ENCODE peak calls at places on chromosomes 11 and 22, in four cellular contexts. Z is NB4, N is uterus, Q is astrocyte of the spinal cord. W is an unnamed sample.

GRCh38 chr11:12090061-12090572 is 20.3 kb upstream of the MICAL2 start:
- DNase-seq in Z (peak; percentile 74), N (no peak), Q (no peak), W (peak; percentile 78)

GRCh38 chr22:46063861-46064235 is 86.5 kb upstream of the PPARA start:
- DNase-seq in Z (no peak), N (peak; percentile 24), Q (no peak), W (peak; percentile 67)

GRCh38 chr11:66670816-66671215 is 6.9 kb downstream of the RBM4B start:
- DNase-seq in Z (no peak), N (no peak), Q (no peak), W (no peak)

GRCh38 chr22:45210577-45211431 is 29.9 kb downstream of the KIAA0930 start:
- DNase-seq in Z (no peak), N (no peak), Q (no peak), W (peak; percentile 89)

GRCh38 chr22:39343259-39344045 is 6.3 kb upstream of the SYNGR1 start:
- DNase-seq in Z (peak; percentile 82), N (peak; percentile 42), Q (peak; percentile 55), W (peak; percentile 45)

GRCh38 chr22:21940521-21940920 is 12.1 kb downstream of the PPM1F start:
- DNase-seq in Z (peak; percentile 78), N (no peak), Q (no peak), W (no peak)

GRCh38 chr11:24965780-24966179 is 468.9 kb downstream of the LUZP2 start:
- DNase-seq in Z (no peak), N (no peak), Q (peak; percentile 5), W (no peak)

GRCh38 chr11:122202161-122202950 is 86.3 kb upstream of the BLID start:
- DNase-seq in Z (no peak), N (peak; percentile 30), Q (peak; percentile 90), W (peak; percentile 93)

GRCh38 chr11:36399236-36399635 is 103.1 kb downstream of the PRR5L start:
- DNase-seq in Z (no peak), N (no peak), Q (no peak), W (no peak)

GRCh38 chr11:96001037-96001436 is 77.1 kb upstream of the MTMR2 start:
- DNase-seq in Z (no peak), N (peak; percentile 81), Q (peak; percentile 67), W (peak; percentile 96)

GRCh38 chr22:27747396-27748256 is 53.9 kb downstream of the MN1 start:
- DNase-seq in Z (peak; percentile 31), N (no peak), Q (no peak), W (peak; percentile 31)

GRCh38 chr11:19802773-19803293 is 90.2 kb downstream of the NAV2 start:
- DNase-seq in Z (no peak), N (no peak), Q (no peak), W (no peak)

GRCh38 chr11:56750190-56750589 is 1.7 kb upstream of the OR9G4 start:
- DNase-seq in Z (peak; percentile 34), N (no peak), Q (no peak), W (no peak)

GRCh38 chr11:16883179-16883578 is 131.0 kb downstream of the PLEKHA7 start:
- DNase-seq in Z (peak; percentile 13), N (no peak), Q (no peak), W (no peak)

GRCh38 chr22:21902296-21903087 is 35.0 kb upstream of the MAPK1 start:
- DNase-seq in Z (peak; percentile 44), N (no peak), Q (no peak), W (no peak)

GRCh38 chr11:69644071-69644961 is 3.4 kb downstream of the CCND1 start:
- DNase-seq in Z (no peak), N (peak; percentile 65), Q (peak; percentile 96), W (peak; percentile 87)

GRCh38 chr11:65089621-65090020 is 5.6 kb downstream of the ZFPL1 start:
- DNase-seq in Z (no peak), N (no peak), Q (no peak), W (no peak)

GRCh38 chr22:28448625-28449024 is 231.0 kb downstream of the TTC28 start:
- DNase-seq in Z (no peak), N (no peak), Q (no peak), W (no peak)

GRCh38 chr11:68978626-68978930 is 2.2 kb downstream of the MRGPRD start:
- DNase-seq in Z (no peak), N (no peak), Q (no peak), W (no peak)

GRCh38 chr11:110720646-110721283 is 8.5 kb upstream of the ARHGAP20 start:
- DNase-seq in Z (no peak), N (no peak), Q (no peak), W (peak; percentile 65)

GRCh38 chr22:40387758-40388157 is 17.4 kb downstream of the SGSM3 start:
- DNase-seq in Z (no peak), N (no peak), Q (no peak), W (no peak)

GRCh38 chr11:15800121-15800800 is 556.1 kb downstream of the SOX6 start:
- DNase-seq in Z (peak; percentile 54), N (no peak), Q (peak; percentile 94), W (peak; percentile 71)

GRCh38 chr11:21144556-21144955 is 475.2 kb downstream of the NELL1 start:
- DNase-seq in Z (no peak), N (no peak), Q (no peak), W (no peak)

GRCh38 chr11:2976289-2977063 is 15.7 kb downstream of the NAP1L4 start:
- DNase-seq in Z (peak; percentile 28), N (no peak), Q (no peak), W (no peak)

GRCh38 chr11:103736986-103737622 is 299.3 kb upstream of the DDI1 start:
- DNase-seq in Z (no peak), N (no peak), Q (no peak), W (no peak)

GRCh38 chr11:134339756-134340155 is 8.0 kb downstream of the GLB1L2 start:
- DNase-seq in Z (no peak), N (no peak), Q (no peak), W (no peak)

GRCh38 chr11:14189874-14190273 is 169.1 kb downstream of the RRAS2 start:
- DNase-seq in Z (peak; percentile 80), N (peak; percentile 50), Q (no peak), W (peak; percentile 56)

GRCh38 chr11:6596237-6596877 is 7.1 kb downstream of the RRP8 start:
- DNase-seq in Z (no peak), N (no peak), Q (no peak), W (no peak)

GRCh38 chr11:11500744-11501487 is 120.9 kb downstream of the GALNT18 start:
- DNase-seq in Z (no peak), N (no peak), Q (no peak), W (no peak)

GRCh38 chr22:45064313-45065268 is 54.8 kb upstream of the PHF21B start:
- DNase-seq in Z (peak; percentile 62), N (no peak), Q (peak; percentile 87), W (peak; percentile 91)

GRCh38 chr11:70099578-70100282 is 21.6 kb downstream of the ANO1 start:
- DNase-seq in Z (no peak), N (no peak), Q (peak; percentile 47), W (no peak)

GRCh38 chr11:8035225-8035846 is 45.7 kb upstream of the TUB start:
- DNase-seq in Z (no peak), N (peak; percentile 55), Q (no peak), W (no peak)

GRCh38 chr22:46373166-46373565 is 37.7 kb downstream of the TRMU start:
- DNase-seq in Z (no peak), N (no peak), Q (no peak), W (no peak)

GRCh38 chr11:96704847-96705246 is 315.0 kb downstream of the JRKL start:
- DNase-seq in Z (peak; percentile 18), N (no peak), Q (peak; percentile 3), W (no peak)

GRCh38 chr22:45357492-45357891 is 47.8 kb downstream of the FAM118A start:
- DNase-seq in Z (no peak), N (no peak), Q (no peak), W (no peak)

GRCh38 chr22:17117890-17118289 is 3.3 kb downstream of the TMEM121B start:
- DNase-seq in Z (peak; percentile 69), N (no peak), Q (no peak), W (no peak)

GRCh38 chr22:17120281-17120680 is 879 bp downstream of the TMEM121B start:
- DNase-seq in Z (peak; percentile 70), N (peak; percentile 33), Q (peak; percentile 29), W (peak; percentile 26)

GRCh38 chr22:17118342-17118741 is 2.8 kb downstream of the TMEM121B start:
- DNase-seq in Z (peak; percentile 6), N (no peak), Q (no peak), W (no peak)

GRCh38 chr22:17120711-17121234 is 387 bp downstream of the TMEM121B start:
- DNase-seq in Z (peak; percentile 66), N (no peak), Q (no peak), W (no peak)

DNA sequence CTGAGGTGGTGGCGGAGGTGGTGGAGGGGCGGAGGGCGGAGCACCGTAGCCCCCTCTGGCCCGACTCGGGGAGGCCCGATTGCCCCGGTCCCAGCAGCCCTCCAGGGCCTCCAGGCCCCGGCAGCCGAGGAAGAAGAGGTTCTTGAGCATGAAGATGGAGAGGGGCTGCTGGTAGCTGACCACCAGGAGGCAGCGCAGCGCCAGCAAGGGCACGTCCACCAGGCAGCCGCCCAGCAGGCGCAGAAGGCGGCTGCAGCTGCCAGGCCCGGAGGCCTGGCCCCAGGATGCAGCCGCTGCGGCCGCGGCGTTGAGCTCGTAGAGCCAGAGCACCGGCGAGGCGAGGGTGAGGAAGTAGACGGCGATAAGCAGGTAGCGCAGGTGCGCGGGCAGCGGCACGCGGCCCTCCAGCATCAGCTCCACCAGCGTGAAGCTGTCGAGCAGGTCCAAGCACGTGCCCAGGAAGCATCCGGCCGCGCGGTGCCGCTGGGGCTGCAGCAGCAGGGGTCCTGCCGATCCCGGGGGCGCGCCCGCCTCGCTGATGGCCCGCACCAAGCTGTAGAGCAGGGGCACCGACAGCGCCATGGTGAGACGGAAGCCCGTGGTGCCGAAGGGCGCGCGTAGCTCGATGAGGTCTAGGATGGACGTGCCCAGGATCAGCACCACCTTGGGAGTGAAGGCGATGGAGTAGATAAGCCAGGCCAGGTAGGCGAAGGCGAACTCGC is 1.5 kb downstream of the TMEM121B start:
- DNase-seq in Z (peak; percentile 57), N (no peak), Q (no peak), W (peak; percentile 30)
- H3K4me3 ChIP-seq in Z (no peak overlapping the region), N (no peak overlapping the region), Q (no peak overlapping the region), W (no peak overlapping the region)

GRCh38 chr11:62883677-62884076 is 3.0 kb downstream of the SLC3A2 start:
- DNase-seq in Z (no peak), N (no peak), Q (no peak), W (no peak)
- H3K4me3 ChIP-seq in Z (peak overlapping the region; percentile 99), N (no peak overlapping the region), Q (peak overlapping the region; percentile 99), W (peak overlapping the region; percentile 98)

GRCh38 chr11:125167954-125168821 is 3.6 kb downstream of the PKNOX2 start:
- DNase-seq in Z (peak; percentile 48), N (no peak), Q (peak; percentile 90), W (peak; percentile 68)
- H3K4me3 ChIP-seq in Z (no peak overlapping the region), N (no peak overlapping the region), Q (no peak overlapping the region), W (no peak overlapping the region)

GRCh38 chr22:29882716-29883044 is 294 bp upstream of the MTMR3 start:
- DNase-seq in Z (no peak), N (no peak), Q (no peak), W (no peak)
- H3K4me3 ChIP-seq in Z (peak overlapping the region; percentile 44), N (peak overlapping the region; percentile 78), Q (peak overlapping the region; percentile 28), W (no peak overlapping the region)

DNA sequence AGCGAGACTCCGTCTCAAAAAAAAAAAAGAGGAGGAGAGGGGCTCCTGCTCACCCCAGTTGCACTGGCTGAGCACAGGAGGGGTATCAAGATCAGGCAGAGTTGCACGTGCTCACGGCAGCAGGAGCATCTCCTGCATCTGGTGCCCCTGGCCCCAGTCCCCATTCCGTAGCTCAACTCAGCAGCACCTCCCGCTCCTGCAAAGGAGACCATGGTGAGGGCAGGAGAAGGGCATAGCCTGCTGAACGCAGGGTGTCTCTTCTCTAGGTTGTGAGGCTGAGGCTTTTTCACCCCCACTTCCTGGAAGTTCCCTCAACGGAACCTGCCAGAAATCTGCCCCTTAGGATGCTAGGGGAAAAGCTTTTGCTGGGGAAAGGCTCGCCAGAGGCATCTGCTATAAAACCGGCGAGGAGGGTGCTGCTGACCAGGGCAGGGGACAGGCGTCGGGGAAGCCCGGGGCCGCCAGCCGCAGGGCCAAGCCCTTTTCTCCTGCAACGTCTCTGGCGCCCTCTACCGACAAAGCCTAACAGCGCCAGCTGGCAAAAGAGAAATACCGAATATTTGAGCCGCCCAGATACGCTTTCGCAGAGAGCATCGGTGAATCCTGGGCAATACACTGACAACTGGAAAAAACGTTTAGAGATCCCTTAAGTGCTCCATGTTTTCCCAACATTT is 1.0 kb upstream of the PPP6R2 start:
- DNase-seq in Z (peak; percentile 87), N (peak; percentile 88), Q (peak; percentile 82), W (peak; percentile 79)
- H3K4me3 ChIP-seq in Z (peak overlapping the region; percentile 69), N (peak overlapping the region; percentile 73), Q (peak overlapping the region; percentile 57), W (peak overlapping the region; percentile 65)

W was measured in fibroblast of mammary gland.